ENCODE peak calls at places on chromosomes 11 and 22, in ten cellular contexts. Z, S, C, X, P, G, B, F, L and W are unnamed samples.

GRCh38 chr11:34890812-34891211 is 25.4 kb downstream of the APIP start:
- DNase-seq in Z (no peak), S (peak), C (peak), X (no peak), P (peak), G (no peak), B (peak), F (no peak), L (peak), W (no peak)

GRCh38 chr11:93741882-93742226 is 382 bp downstream of the C11orf54 start:
- DNase-seq in Z (no peak), S (no peak), C (peak), X (peak), P (peak), G (no peak), B (peak), F (no peak), L (peak), W (peak)

GRCh38 chr11:65425105-65425970 is 2.7 kb downstream of the NEAT1 start:
- DNase-seq in Z (no peak), S (peak), C (peak), X (no peak), P (peak), G (peak), B (peak), F (peak), L (peak), W (peak)

GRCh38 chr11:87307101-87307500 is 269.4 kb downstream of the TMEM135 start:
- DNase-seq in Z (no peak), S (no peak), C (peak), X (no peak), P (peak), G (no peak), B (no peak), F (no peak), L (no peak), W (no peak)

GRCh38 chr11:102323542-102324261 is 6.4 kb downstream of the BIRC3 start:
- DNase-seq in Z (no peak), S (peak), C (peak), X (no peak), P (peak), G (no peak), B (no peak), F (no peak), L (peak), W (no peak)

GRCh38 chr22:19150482-19151328 is 613 bp upstream of the GSC2 start:
- DNase-seq in Z (no peak), S (no peak), C (no peak), X (no peak), P (no peak), G (no peak), B (peak), F (no peak), L (no peak), W (no peak)

GRCh38 chr11:121446752-121447156 is 5.4 kb upstream of the SORL1 start:
- DNase-seq in Z (no peak), S (no peak), C (peak), X (no peak), P (peak), G (no peak), B (peak), F (no peak), L (no peak), W (no peak)

GRCh38 chr11:16977136-16978020 is 36.8 kb downstream of the PLEKHA7 start:
- DNase-seq in Z (no peak), S (no peak), C (no peak), X (peak), P (no peak), G (no peak), B (no peak), F (no peak), L (peak), W (peak)

GRCh38 chr11:81772161-81772560 is 961.5 kb downstream of the FAM181B start:
- DNase-seq in Z (peak), S (peak), C (peak), X (no peak), P (peak), G (no peak), B (peak), F (no peak), L (peak), W (no peak)

GRCh38 chr22:20205964-20206708 is 55.3 kb upstream of the CCDC188 start:
- DNase-seq in Z (no peak), S (peak), C (peak), X (peak), P (peak), G (peak), B (no peak), F (peak), L (peak), W (peak)

GRCh38 chr11:65599216-65599954 is 3.8 kb upstream of the KCNK7 start:
- DNase-seq in Z (no peak), S (no peak), C (no peak), X (no peak), P (no peak), G (no peak), B (no peak), F (no peak), L (no peak), W (no peak)

GRCh38 chr11:103491777-103492176 is 382.6 kb downstream of the DYNC2H1 start:
- DNase-seq in Z (no peak), S (no peak), C (no peak), X (no peak), P (no peak), G (no peak), B (peak), F (no peak), L (peak), W (no peak)

GRCh38 chr11:57646756-57647303 is 2.9 kb downstream of the YPEL4 start:
- DNase-seq in Z (no peak), S (no peak), C (no peak), X (no peak), P (no peak), G (peak), B (peak), F (no peak), L (peak), W (no peak)

GRCh38 chr11:43988040-43988793 is 45.8 kb downstream of the C11orf96 start:
- DNase-seq in Z (no peak), S (peak), C (peak), X (no peak), P (peak), G (no peak), B (no peak), F (no peak), L (no peak), W (no peak)

GRCh38 chr22:42786606-42787356 is 66.1 kb upstream of the A4GALT start:
- DNase-seq in Z (no peak), S (no peak), C (no peak), X (no peak), P (no peak), G (no peak), B (peak), F (no peak), L (no peak), W (no peak)

GRCh38 chr11:86255896-86256295 is 11.3 kb downstream of the EED start:
- DNase-seq in Z (no peak), S (no peak), C (no peak), X (no peak), P (no peak), G (no peak), B (no peak), F (no peak), L (no peak), W (no peak)

GRCh38 chr22:29587938-29588699 is 7.2 kb upstream of the NIPSNAP1 start:
- DNase-seq in Z (no peak), S (peak), C (peak), X (no peak), P (peak), G (no peak), B (no peak), F (no peak), L (peak), W (no peak)

GRCh38 chr11:504053-504993 is 2.7 kb downstream of the RNH1 start:
- DNase-seq in Z (no peak), S (no peak), C (peak), X (peak), P (peak), G (peak), B (peak), F (no peak), L (peak), W (peak)

GRCh38 chr22:35258144-35258988 is 1.1 kb downstream of the HMGXB4 start:
- DNase-seq in Z (peak), S (no peak), C (peak), X (no peak), P (peak), G (no peak), B (peak), F (no peak), L (peak), W (no peak)

GRCh38 chr11:112776834-112777793 is 184.1 kb upstream of the NCAM1 start:
- DNase-seq in Z (no peak), S (no peak), C (no peak), X (no peak), P (peak), G (no peak), B (peak), F (no peak), L (no peak), W (no peak)

GRCh38 chr11:12540075-12540685 is 134.0 kb upstream of the TEAD1 start:
- DNase-seq in Z (no peak), S (peak), C (peak), X (no peak), P (peak), G (no peak), B (no peak), F (no peak), L (peak), W (no peak)

GRCh38 chr11:134586726-134587125 is 174.7 kb upstream of the B3GAT1 start:
- DNase-seq in Z (no peak), S (no peak), C (no peak), X (peak), P (no peak), G (no peak), B (peak), F (no peak), L (no peak), W (no peak)

GRCh38 chr11:46107408-46107718 is 13.9 kb downstream of the PHF21A start:
- DNase-seq in Z (no peak), S (no peak), C (no peak), X (no peak), P (no peak), G (no peak), B (no peak), F (no peak), L (no peak), W (no peak)

GRCh38 chr11:96760306-96760705 is 370.5 kb downstream of the JRKL start:
- DNase-seq in Z (no peak), S (no peak), C (no peak), X (no peak), P (no peak), G (no peak), B (no peak), F (no peak), L (peak), W (no peak)

GRCh38 chr22:32130464-32130863 is 28.6 kb downstream of the C22orf42 start:
- DNase-seq in Z (no peak), S (no peak), C (no peak), X (no peak), P (no peak), G (no peak), B (no peak), F (no peak), L (no peak), W (no peak)

GRCh38 chr11:117620131-117620530 is 176.9 kb downstream of the DSCAML1 start:
- DNase-seq in Z (no peak), S (no peak), C (no peak), X (no peak), P (no peak), G (no peak), B (no peak), F (no peak), L (no peak), W (no peak)

GRCh38 chr11:77647906-77648305 is 10.3 kb upstream of the CLNS1A start:
- DNase-seq in Z (no peak), S (no peak), C (no peak), X (no peak), P (no peak), G (no peak), B (no peak), F (no peak), L (no peak), W (no peak)

GRCh38 chr11:12182650-12183511 is 72.5 kb downstream of the MICAL2 start:
- DNase-seq in Z (no peak), S (peak), C (peak), X (peak), P (peak), G (peak), B (no peak), F (no peak), L (peak), W (no peak)

GRCh38 chr11:11265994-11266606 is 87.0 kb downstream of the CSNK2A3 start:
- DNase-seq in Z (peak), S (peak), C (peak), X (peak), P (peak), G (no peak), B (peak), F (no peak), L (peak), W (peak)

GRCh38 chr11:33399421-33399820 is 142.2 kb downstream of the HIPK3 start:
- DNase-seq in Z (no peak), S (no peak), C (no peak), X (no peak), P (no peak), G (no peak), B (no peak), F (no peak), L (no peak), W (no peak)

GRCh38 chr11:125128450-125128849 is 17.0 kb upstream of the TMEM218 start:
- DNase-seq in Z (no peak), S (peak), C (peak), X (no peak), P (peak), G (no peak), B (no peak), F (no peak), L (peak), W (no peak)

GRCh38 chr11:10282121-10282520 is 11.9 kb downstream of the SBF2 start:
- DNase-seq in Z (no peak), S (no peak), C (no peak), X (no peak), P (no peak), G (no peak), B (no peak), F (no peak), L (no peak), W (no peak)

GRCh38 chr22:29260031-29260560 is 7.7 kb downstream of the RHBDD3 start:
- DNase-seq in Z (no peak), S (no peak), C (no peak), X (no peak), P (no peak), G (no peak), B (no peak), F (no peak), L (no peak), W (no peak)

GRCh38 chr11:116895053-116895757 is 57.8 kb upstream of the APOA1 start:
- DNase-seq in Z (peak), S (no peak), C (peak), X (no peak), P (peak), G (no peak), B (peak), F (no peak), L (peak), W (no peak)

GRCh38 chr11:109374441-109374840 is 47.5 kb upstream of the C11orf87 start:
- DNase-seq in Z (no peak), S (no peak), C (no peak), X (no peak), P (no peak), G (no peak), B (no peak), F (no peak), L (peak), W (no peak)

GRCh38 chr11:109378049-109378448 is 43.9 kb upstream of the C11orf87 start:
- DNase-seq in Z (no peak), S (no peak), C (no peak), X (no peak), P (peak), G (no peak), B (no peak), F (no peak), L (no peak), W (no peak)

GRCh38 chr11:109377039-109377742 is 44.8 kb upstream of the C11orf87 start:
- DNase-seq in Z (no peak), S (no peak), C (no peak), X (no peak), P (no peak), G (no peak), B (no peak), F (no peak), L (no peak), W (no peak)

GRCh38 chr11:109371444-109372176 is 50.4 kb upstream of the C11orf87 start:
- DNase-seq in Z (no peak), S (no peak), C (peak), X (no peak), P (peak), G (no peak), B (no peak), F (no peak), L (peak), W (no peak)

GRCh38 chr11:109374032-109374431 is 48.0 kb upstream of the C11orf87 start:
- DNase-seq in Z (no peak), S (no peak), C (no peak), X (no peak), P (no peak), G (no peak), B (no peak), F (no peak), L (no peak), W (no peak)
- H3K4me3 ChIP-seq in Z (no peak), S (no peak), C (no peak), X (no peak), P (no peak), G (no peak), B (no peak), F (no peak), L (no peak), W (no peak)

GRCh38 chr11:110984147-110984546 is 261.4 kb upstream of the POU2AF2 start:
- DNase-seq in Z (no peak), S (peak), C (peak), X (no peak), P (peak), G (no peak), B (no peak), F (no peak), L (peak), W (no peak)

GRCh38 chr11:110989734-110990133 is 255.8 kb upstream of the POU2AF2 start:
- DNase-seq in Z (no peak), S (no peak), C (peak), X (no peak), P (peak), G (no peak), B (no peak), F (no peak), L (peak), W (no peak)

GRCh38 chr11:110988731-110989130 is 256.8 kb upstream of the POU2AF2 start:
- DNase-seq in Z (no peak), S (no peak), C (no peak), X (no peak), P (no peak), G (no peak), B (no peak), F (no peak), L (no peak), W (no peak)

GRCh38 chr11:110982214-110982613 is 263.3 kb upstream of the POU2AF2 start:
- DNase-seq in Z (no peak), S (no peak), C (no peak), X (no peak), P (no peak), G (no peak), B (peak), F (no peak), L (no peak), W (no peak)

GRCh38 chr11:110986016-110986415 is 259.5 kb upstream of the POU2AF2 start:
- DNase-seq in Z (no peak), S (no peak), C (no peak), X (no peak), P (no peak), G (no peak), B (no peak), F (no peak), L (no peak), W (no peak)
- H3K4me3 ChIP-seq in Z (no peak), S (no peak), C (no peak), X (no peak), P (no peak), G (no peak), B (no peak), F (no peak), L (no peak), W (no peak)

GRCh38 chr22:27795053-27795452 is 6.5 kb downstream of the MN1 start:
- DNase-seq in Z (no peak), S (no peak), C (no peak), X (no peak), P (no peak), G (no peak), B (no peak), F (no peak), L (no peak), W (no peak)

GRCh38 chr22:27796118-27796517 is 5.4 kb downstream of the MN1 start:
- DNase-seq in Z (no peak), S (no peak), C (no peak), X (no peak), P (no peak), G (no peak), B (no peak), F (no peak), L (peak), W (no peak)

GRCh38 chr22:27792452-27793165 is 8.9 kb downstream of the MN1 start:
- DNase-seq in Z (no peak), S (no peak), C (no peak), X (no peak), P (no peak), G (no peak), B (no peak), F (no peak), L (no peak), W (no peak)

GRCh38 chr22:27791494-27792241 is 9.9 kb downstream of the MN1 start:
- DNase-seq in Z (no peak), S (no peak), C (no peak), X (no peak), P (no peak), G (no peak), B (no peak), F (no peak), L (no peak), W (no peak)

DNA sequence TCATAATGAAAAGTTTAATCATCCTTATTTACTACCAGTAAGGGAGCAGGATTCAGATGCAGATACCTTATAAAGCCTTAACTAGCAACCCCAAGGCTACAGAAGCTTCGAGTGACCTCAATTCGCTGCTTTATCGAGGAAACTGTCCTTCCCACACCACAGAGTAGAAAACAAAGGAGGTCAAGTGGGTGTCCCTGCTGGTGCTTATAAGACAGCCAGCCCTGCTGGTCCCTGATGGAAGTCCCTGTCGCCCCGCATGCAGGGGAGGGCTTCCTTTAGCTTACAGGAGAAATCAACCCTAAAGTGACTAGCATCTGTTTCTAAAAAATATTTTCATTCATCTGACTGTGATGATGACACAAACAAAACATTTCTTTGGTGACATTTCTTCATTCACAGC is 7.3 kb downstream of the MN1 start:
- DNase-seq in Z (no peak), S (no peak), C (no peak), X (no peak), P (no peak), G (no peak), B (no peak), F (no peak), L (no peak), W (no peak)
- H3K4me3 ChIP-seq in Z (no peak), S (no peak), C (peak), X (no peak), P (no peak), G (no peak), B (no peak), F (no peak), L (no peak), W (no peak)

GRCh38 chr11:60952742-60953170 is 780 bp upstream of the SLC15A3 start:
- DNase-seq in Z (no peak), S (no peak), C (no peak), X (no peak), P (no peak), G (no peak), B (no peak), F (no peak), L (no peak), W (no peak)
- H3K4me3 ChIP-seq in Z (no peak), S (peak), C (no peak), X (no peak), P (no peak), G (peak), B (peak), F (no peak), L (no peak), W (peak)

GRCh38 chr22:45533731-45534130 is 31.0 kb downstream of the FBLN1 start:
- DNase-seq in Z (no peak), S (no peak), C (no peak), X (no peak), P (no peak), G (no peak), B (no peak), F (no peak), L (no peak), W (no peak)
- H3K4me3 ChIP-seq in Z (peak), S (no peak), C (no peak), X (no peak), P (no peak), G (no peak), B (no peak), F (no peak), L (no peak), W (no peak)

DNA sequence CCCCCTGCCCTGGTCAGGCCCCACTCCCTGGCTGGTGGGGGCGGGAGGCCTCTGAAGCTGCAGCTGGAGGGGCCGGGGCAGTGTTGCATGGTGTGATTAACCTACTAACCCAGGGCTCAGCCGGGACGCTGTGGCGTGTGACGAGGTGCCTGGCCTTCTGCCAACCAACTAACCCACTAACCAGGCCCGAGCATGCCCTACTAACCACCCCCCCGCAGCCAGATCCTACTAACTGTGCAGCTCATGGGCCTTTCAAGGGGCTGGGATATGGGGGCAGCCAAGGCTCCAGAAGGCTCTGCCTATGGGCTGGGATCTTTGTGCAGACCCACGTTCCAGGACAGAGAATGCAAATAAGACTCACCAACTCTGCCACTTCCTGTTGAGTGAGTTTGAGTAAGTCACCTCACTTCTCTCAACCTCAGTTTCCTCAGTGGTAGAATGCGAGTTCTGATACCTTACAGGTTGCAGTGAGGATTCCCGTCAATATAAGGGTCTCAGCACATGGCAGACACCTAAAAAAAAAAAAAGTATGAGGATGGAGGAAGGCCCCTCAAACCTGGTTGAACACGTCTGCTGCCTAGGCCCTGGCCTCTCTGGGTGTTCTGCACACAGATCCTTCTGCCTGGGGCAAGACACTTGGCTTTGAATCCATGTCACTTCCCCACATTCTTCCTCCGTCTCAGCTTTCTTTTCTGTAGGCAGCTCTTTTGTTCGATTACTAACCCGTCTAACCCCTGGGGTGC is 14.1 kb downstream of the MIAT start:
- DNase-seq in Z (no peak), S (no peak), C (no peak), X (no peak), P (no peak), G (peak), B (peak), F (peak), L (peak), W (peak)
- H3K4me3 ChIP-seq in Z (no peak), S (no peak), C (no peak), X (no peak), P (no peak), G (no peak), B (no peak), F (peak), L (no peak), W (no peak)